ENCODE peak calls at places on chromosomes 11 and 22, in four cellular contexts. Y is GM12878, D is endothelial cell of umbilical vein, J is K562. O is an unnamed sample.

GRCh38 chr11:132486060-132486459 is 1046.2 kb downstream of the OPCML start:
- DNase-seq in Y (no peak), D (no peak), J (no peak), O (no peak)

GRCh38 chr11:43937434-43938411 is 4.7 kb upstream of the C11orf96 start:
- DNase-seq in Y (no peak), D (peak; percentile 28), J (peak; percentile 61), O (peak; percentile 70)

GRCh38 chr11:29208117-29208516 is 808.7 kb downstream of the KCNA4 start:
- DNase-seq in Y (no peak), D (peak; percentile 8), J (no peak), O (peak; percentile 41)

GRCh38 chr11:126345759-126346585 is 9.5 kb upstream of the ST3GAL4 start:
- DNase-seq in Y (no peak), D (peak; percentile 59), J (peak; percentile 81), O (peak; percentile 75)

GRCh38 chr11:8259316-8259995 is 4.2 kb downstream of the LMO1 start:
- DNase-seq in Y (no peak), D (no peak), J (no peak), O (no peak)

GRCh38 chr11:130023204-130023603 is 20.6 kb upstream of the PRDM10 start:
- DNase-seq in Y (peak; percentile 88), D (peak; percentile 56), J (no peak), O (peak; percentile 48)

GRCh38 chr22:40179535-40179934 is 1.8 kb downstream of the TNRC6B start:
- DNase-seq in Y (no peak), D (no peak), J (no peak), O (no peak)

GRCh38 chr11:64094463-64095223 is 58.9 kb downstream of the FLRT1 start:
- DNase-seq in Y (no peak), D (peak; percentile 25), J (peak; percentile 63), O (peak; percentile 81)

GRCh38 chr11:102564110-102564509 is 33.6 kb upstream of the MMP7 start:
- DNase-seq in Y (no peak), D (peak; percentile 59), J (no peak), O (peak; percentile 88)

GRCh38 chr11:77619576-77620198 is 17.9 kb downstream of the CLNS1A start:
- DNase-seq in Y (peak; percentile 28), D (peak; percentile 57), J (no peak), O (peak; percentile 54)

GRCh38 chr11:118918128-118918685 is 7.5 kb downstream of the BCL9L start:
- DNase-seq in Y (no peak), D (peak; percentile 75), J (peak; percentile 71), O (peak; percentile 91)

GRCh38 chr22:37162221-37163095 is 12.7 kb upstream of the IL2RB start:
- DNase-seq in Y (peak; percentile 98), D (no peak), J (no peak), O (no peak)

GRCh38 chr11:46633291-46634217 is 16.2 kb downstream of the ATG13 start:
- DNase-seq in Y (no peak), D (no peak), J (no peak), O (no peak)

GRCh38 chr11:44622190-44622650 is 56.8 kb downstream of the CD82 start:
- DNase-seq in Y (no peak), D (no peak), J (no peak), O (no peak)

GRCh38 chr11:61737131-61737530 is 15.3 kb upstream of the MYRF start:
- DNase-seq in Y (no peak), D (no peak), J (peak; percentile 60), O (no peak)

GRCh38 chr11:71180694-71181466 is 71.5 kb downstream of the SHANK2 start:
- DNase-seq in Y (no peak), D (no peak), J (no peak), O (no peak)

GRCh38 chr11:118902336-118903203 is 18.9 kb downstream of the CXCR5 start:
- DNase-seq in Y (no peak), D (no peak), J (no peak), O (no peak)

GRCh38 chr22:20783844-20784723 is 10.2 kb downstream of the SERPIND1 start:
- DNase-seq in Y (peak; percentile 28), D (peak; percentile 85), J (peak; percentile 98), O (peak; percentile 74)
- TF ChIP-seq FOS in Y (no peak), D (peak; percentile 95), J (no peak), O (no peak)

GRCh38 chr11:11149671-11150459 is 203.2 kb downstream of the CSNK2A3 start:
- DNase-seq in Y (no peak), D (no peak), J (no peak), O (no peak)

GRCh38 chr11:11146830-11147229 is 206.2 kb downstream of the CSNK2A3 start:
- DNase-seq in Y (no peak), D (no peak), J (no peak), O (no peak)

GRCh38 chr11:11143849-11144248 is 209.2 kb downstream of the CSNK2A3 start:
- DNase-seq in Y (no peak), D (no peak), J (no peak), O (no peak)

GRCh38 chr11:11148598-11148997 is 204.5 kb downstream of the CSNK2A3 start:
- DNase-seq in Y (no peak), D (no peak), J (no peak), O (no peak)

DNA sequence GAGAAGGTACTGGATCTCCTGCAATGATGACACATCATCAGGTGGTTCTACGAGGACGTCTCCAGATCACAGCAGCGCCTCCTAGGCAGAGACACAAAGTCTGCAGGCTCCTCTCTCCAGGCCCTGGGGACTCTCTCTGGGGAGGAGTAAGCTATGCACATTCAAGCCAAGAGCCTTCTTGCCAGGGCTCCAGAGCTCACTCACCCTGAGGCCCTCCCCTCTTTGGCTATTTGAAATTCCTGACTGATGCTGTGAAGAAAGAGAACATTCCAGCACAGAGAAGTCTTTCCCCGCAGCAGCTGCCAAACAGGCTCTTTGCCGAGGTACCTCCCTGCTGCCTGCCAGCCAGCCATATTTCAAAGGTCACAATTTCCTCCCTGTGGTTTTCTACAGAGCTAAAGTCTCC is 204.9 kb downstream of the CSNK2A3 start:
- DNase-seq in Y (no peak), D (no peak), J (no peak), O (peak; percentile 74)
- TF ChIP-seq FOS in Y (no peak), D (no peak), J (no peak), O (no peak)

GRCh38 chr11:59214141-59214893 is 1.6 kb upstream of the MPEG1 start:
- DNase-seq in Y (no peak), D (no peak), J (no peak), O (no peak)

GRCh38 chr11:59216654-59217640 is 4.2 kb upstream of the MPEG1 start:
- DNase-seq in Y (peak; percentile 99), D (no peak), J (no peak), O (peak; percentile 67)

GRCh38 chr11:59212222-59212621 is 505 bp downstream of the MPEG1 start:
- DNase-seq in Y (no peak), D (no peak), J (no peak), O (no peak)

GRCh38 chr11:59208956-59209355 is 3.8 kb downstream of the MPEG1 start:
- DNase-seq in Y (no peak), D (no peak), J (no peak), O (peak; percentile 64)

DNA sequence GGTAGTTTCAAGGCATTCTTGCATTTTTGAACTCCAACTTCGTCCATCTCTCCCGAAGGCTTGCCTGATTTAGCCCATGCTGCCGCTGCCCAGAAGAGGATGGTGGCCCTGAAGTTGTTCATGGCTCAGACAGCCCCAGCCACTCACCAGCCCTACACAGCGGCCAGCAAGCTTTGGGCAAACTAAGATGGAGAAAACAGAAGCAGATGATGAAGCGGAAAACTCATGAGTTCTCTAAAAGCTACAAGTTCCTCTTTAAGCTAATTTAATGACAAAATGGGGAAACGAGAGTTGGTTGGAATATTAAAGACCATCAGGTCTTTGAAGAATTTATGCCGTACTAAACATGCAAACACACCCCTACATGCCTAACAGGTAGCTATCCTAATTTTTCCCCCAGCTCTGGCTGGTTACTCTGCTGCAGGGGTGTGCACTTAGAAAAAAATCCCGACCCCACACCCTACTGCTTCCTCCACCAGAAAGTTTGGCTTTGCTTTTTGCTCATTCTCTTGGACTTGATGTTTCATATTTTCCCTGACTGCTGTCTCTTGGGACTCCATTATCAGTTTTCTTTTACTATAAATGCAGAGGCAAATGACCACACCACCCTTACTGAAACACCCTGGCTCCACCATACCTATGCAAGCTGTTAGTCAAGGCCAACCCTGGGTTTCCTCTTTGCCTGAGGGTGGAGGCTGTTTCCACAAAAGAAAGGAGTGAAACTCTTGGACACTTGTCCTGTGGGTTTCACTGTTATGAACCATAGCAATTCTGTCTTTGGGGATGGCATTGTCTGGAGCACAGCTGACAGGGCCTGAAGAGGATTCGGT is at the start of gene MPEG1:
- DNase-seq in Y (no peak), D (no peak), J (no peak), O (no peak)
- TF ChIP-seq FOS in Y (no peak), D (no peak), J (no peak), O (no peak)

DNA sequence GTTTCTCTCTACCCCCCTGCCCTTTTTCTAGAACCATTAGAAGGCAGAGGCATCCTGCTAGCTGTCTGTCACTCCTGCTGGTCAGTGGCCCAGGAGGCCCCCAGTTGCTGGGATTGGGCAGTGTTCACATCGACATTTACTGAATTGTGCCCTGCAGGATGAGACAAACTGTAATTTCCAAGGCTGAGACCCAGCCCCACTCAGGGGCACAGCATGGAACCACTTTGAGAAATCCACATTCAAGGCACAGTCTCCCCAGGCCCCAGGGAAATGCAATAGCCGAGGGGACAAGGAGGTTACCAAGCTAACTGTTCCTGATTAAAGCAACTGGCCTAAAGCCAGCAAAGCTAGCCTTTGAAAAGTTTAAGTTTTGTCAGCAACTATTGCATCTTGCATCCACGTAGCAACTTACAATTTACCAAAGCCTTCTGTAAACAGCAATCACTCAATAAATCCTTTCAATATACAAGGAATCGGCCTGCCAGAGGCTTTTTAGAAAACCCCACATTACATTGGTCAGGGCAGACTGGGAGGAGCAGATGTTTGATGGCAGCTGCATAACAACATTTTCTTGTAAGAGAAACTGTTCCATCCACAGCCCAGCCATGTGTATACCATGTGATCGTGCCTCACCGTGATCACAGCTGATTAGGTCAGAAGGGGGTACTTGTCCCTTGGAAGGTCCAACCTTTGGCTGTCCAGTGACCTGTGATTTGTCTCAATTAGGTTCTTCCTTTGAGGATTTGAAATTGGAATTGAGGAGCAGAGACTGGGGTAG is 103.9 kb downstream of the TENM4 start:
- DNase-seq in Y (no peak), D (no peak), J (no peak), O (peak; percentile 24)
- TF ChIP-seq FOS in Y (no peak), D (no peak), J (no peak), O (no peak)

DNA sequence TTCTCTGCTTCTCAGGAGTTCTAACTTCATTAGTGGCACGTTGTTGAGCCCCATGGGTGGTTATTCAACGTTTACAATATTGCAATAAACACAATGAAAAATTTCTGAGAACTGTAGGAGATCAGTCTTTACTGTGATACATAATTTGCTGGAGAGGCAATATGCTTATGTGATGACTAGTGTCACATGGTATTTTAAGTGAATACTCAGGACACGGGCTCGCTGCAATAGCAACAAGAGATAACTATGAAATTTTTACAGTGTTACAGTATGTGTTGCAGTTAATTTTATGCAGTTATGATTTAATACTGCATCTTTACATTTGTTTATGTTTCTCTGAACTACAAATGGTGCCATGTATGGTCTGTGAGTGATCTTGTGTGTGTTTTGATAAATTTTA is 132.3 kb upstream of the CTSC start:
- DNase-seq in Y (no peak), D (no peak), J (no peak), O (peak; percentile 36)
- TF ChIP-seq FOS in Y (no peak), D (no peak), J (no peak), O (no peak)

GRCh38 chr11:12506502-12506921 is 129.1 kb downstream of the PARVA start:
- DNase-seq in Y (no peak), D (no peak), J (no peak), O (peak; percentile 59)
- TF ChIP-seq FOS in Y (no peak), D (no peak), J (no peak), O (no peak)

O was measured in IMR-90.